ENCODE peak calls at places on chromosome 5, in seven cellular contexts. B is HuH-7.5; W is endothelial cell; M is CD4-positive, alpha-beta T cell; N is HTR-8/SVneo; L is NCI-H1694 treated with DMSO at 0.1 percent for 48 hours; D is stimulated activated CD8-positive, alpha-beta memory T cell treated with anti-CD3 and anti-CD28 coated beads, Interleukin-2, amount 100 ng/mL, for 1 hour. I is an unnamed sample.

GRCh38 chr5:146176805-146177204 is 5.6 kb downstream of the LARS1 start:
- DNase-seq in L (no peak), M (no peak), B (no peak), D (no peak), W (no peak), N (no peak), I (no peak)

GRCh38 chr5:179795863-179796833 is 2.4 kb downstream of the LTC4S start:
- DNase-seq in M (peak), N (peak), D (no peak), W (peak), B (peak), L (no peak), I (peak)

GRCh38 chr5:7330141-7330712 is 65.7 kb upstream of the ADCY2 start:
- DNase-seq in M (no peak), D (no peak), L (no peak), B (no peak), W (no peak), N (no peak), I (no peak)

GRCh38 chr5:29296548-29296947 is 1896.9 kb upstream of the CDH6 start:
- DNase-seq in L (no peak), B (no peak), D (no peak), N (no peak), W (no peak), M (no peak), I (no peak)

GRCh38 chr5:138637256-138637655 is 62.1 kb upstream of the HSPA9 start:
- DNase-seq in N (no peak), D (no peak), W (no peak), L (no peak), M (no peak), B (no peak), I (no peak)

GRCh38 chr5:169695919-169696490 is 58.9 kb downstream of the DOCK2 start:
- DNase-seq in W (no peak), N (peak), M (no peak), L (no peak), D (no peak), B (no peak), I (peak)

GRCh38 chr5:9324348-9325056 is 221.4 kb downstream of the SEMA5A start:
- DNase-seq in B (no peak), L (no peak), W (no peak), D (no peak), M (no peak), N (no peak), I (no peak)

GRCh38 chr5:4191024-4191423 is 595.4 kb downstream of the IRX1 start:
- DNase-seq in M (no peak), L (no peak), W (no peak), D (no peak), N (no peak), B (no peak), I (no peak)

GRCh38 chr5:37435261-37435660 is 56.1 kb downstream of the WDR70 start:
- DNase-seq in L (no peak), N (no peak), B (no peak), W (no peak), D (no peak), M (no peak), I (no peak)

GRCh38 chr5:132465095-132465707 is 25.4 kb downstream of the IRF1 start:
- DNase-seq in N (no peak), D (no peak), M (peak), B (no peak), L (peak), W (no peak), I (peak)

GRCh38 chr5:440413-441180 is 2.4 kb upstream of the EXOC3 start:
- DNase-seq in D (no peak), M (peak), L (no peak), B (no peak), W (no peak), N (no peak), I (no peak)

GRCh38 chr5:90504743-90505142 is 24.6 kb downstream of the LYSMD3 start:
- DNase-seq in N (no peak), D (no peak), L (no peak), M (no peak), B (no peak), W (no peak), I (no peak)

GRCh38 chr5:3385874-3386536 is 209.6 kb upstream of the IRX1 start:
- DNase-seq in D (no peak), L (no peak), W (no peak), B (no peak), M (no peak), N (no peak), I (no peak)

GRCh38 chr5:112930082-112930344 is 8.0 kb upstream of the REEP5 start:
- DNase-seq in D (no peak), L (no peak), N (no peak), M (no peak), W (no peak), B (no peak), I (no peak)

GRCh38 chr5:117337064-117337749 is 762.6 kb upstream of the SEMA6A start:
- DNase-seq in B (no peak), D (no peak), L (no peak), M (no peak), N (no peak), W (no peak), I (no peak)

GRCh38 chr5:138725153-138725884 is 27.9 kb upstream of the CTNNA1 start:
- DNase-seq in M (no peak), W (peak), N (peak), D (no peak), B (peak), L (peak), I (peak)

GRCh38 chr5:96326902-96327301 is 106.1 kb downstream of the PCSK1 start:
- DNase-seq in B (no peak), M (no peak), D (no peak), L (no peak), W (no peak), N (no peak), I (no peak)

GRCh38 chr5:170265527-170265926 is 32.0 kb downstream of the LCP2 start:
- DNase-seq in N (no peak), M (no peak), D (no peak), B (no peak), W (no peak), L (no peak), I (no peak)